ENCODE peak calls at places on chromosomes 13 and 19, in ten cellular contexts. T is HFF-Myc; P is naive thymus-derived CD4-positive, alpha-beta T cell; G is fibroblast of mammary gland; L is psoas muscle; A is astrocyte; X is lower leg skin; K is cardiac fibroblast; C is pancreas; D is right cardiac atrium. I is an unnamed sample.

GRCh38 chr13:29888306-29888705 is 37.9 kb upstream of the UBL3 start:
- DNase-seq in P (no peak), L (no peak), K (peak), G (peak), C (no peak), A (no peak), X (no peak), D (no peak), T (no peak), I (no peak)

GRCh38 chr13:93967286-93967685 is 512.2 kb downstream of the DCT start:
- DNase-seq in C (no peak), A (no peak), X (no peak), T (no peak), K (no peak), L (no peak), G (no peak), D (no peak), P (no peak), I (no peak)

GRCh38 chr13:26247011-26247410 is 6.9 kb upstream of the CDK8 start:
- DNase-seq in T (no peak), L (no peak), K (no peak), X (no peak), D (no peak), P (no peak), C (no peak), G (no peak), A (no peak), I (no peak)

GRCh38 chr13:66312312-66313087 is 917.6 kb downstream of the PCDH9 start:
- DNase-seq in G (peak), A (peak), L (no peak), X (no peak), P (no peak), K (peak), T (no peak), C (peak), D (peak), I (no peak)

GRCh38 chr19:3954107-3954506 is 16.8 kb downstream of the DAPK3 start:
- DNase-seq in X (no peak), C (no peak), P (no peak), D (no peak), T (no peak), K (no peak), L (no peak), G (no peak), A (no peak), I (no peak)

GRCh38 chr19:31392514-31392913 is 43.3 kb upstream of the TSHZ3 start:
- DNase-seq in P (no peak), D (no peak), A (no peak), T (no peak), X (no peak), G (peak), C (no peak), K (peak), L (no peak), I (no peak)

GRCh38 chr19:5743640-5744039 is 23.2 kb downstream of the CATSPERD start:
- DNase-seq in A (no peak), T (no peak), C (no peak), L (no peak), P (no peak), X (no peak), K (no peak), G (peak), D (no peak), I (no peak)

GRCh38 chr19:5321851-5322681 is 18.5 kb downstream of the PTPRS start:
- DNase-seq in C (no peak), L (no peak), T (no peak), P (no peak), X (no peak), D (peak), G (no peak), A (no peak), K (no peak), I (no peak)

GRCh38 chr19:35194022-35194984 is 34.2 kb downstream of the FAM187B start:
- DNase-seq in A (no peak), T (no peak), D (no peak), K (no peak), C (no peak), P (no peak), X (no peak), G (peak), L (no peak), I (no peak)

GRCh38 chr13:34174671-34175145 is 356.8 kb downstream of the RFC3 start:
- DNase-seq in G (peak), A (no peak), T (no peak), D (no peak), K (peak), X (no peak), L (no peak), P (no peak), C (no peak), I (no peak)

GRCh38 chr13:20873348-20873747 is 29.2 kb downstream of the XPO4 start:
- DNase-seq in C (no peak), D (no peak), K (peak), X (no peak), T (peak), L (no peak), A (peak), G (peak), P (no peak), I (no peak)

GRCh38 chr19:35313614-35314013 is 15.4 kb upstream of the CD22 start:
- DNase-seq in L (no peak), G (no peak), T (no peak), C (no peak), P (no peak), X (no peak), D (no peak), A (no peak), K (no peak), I (no peak)

DNA sequence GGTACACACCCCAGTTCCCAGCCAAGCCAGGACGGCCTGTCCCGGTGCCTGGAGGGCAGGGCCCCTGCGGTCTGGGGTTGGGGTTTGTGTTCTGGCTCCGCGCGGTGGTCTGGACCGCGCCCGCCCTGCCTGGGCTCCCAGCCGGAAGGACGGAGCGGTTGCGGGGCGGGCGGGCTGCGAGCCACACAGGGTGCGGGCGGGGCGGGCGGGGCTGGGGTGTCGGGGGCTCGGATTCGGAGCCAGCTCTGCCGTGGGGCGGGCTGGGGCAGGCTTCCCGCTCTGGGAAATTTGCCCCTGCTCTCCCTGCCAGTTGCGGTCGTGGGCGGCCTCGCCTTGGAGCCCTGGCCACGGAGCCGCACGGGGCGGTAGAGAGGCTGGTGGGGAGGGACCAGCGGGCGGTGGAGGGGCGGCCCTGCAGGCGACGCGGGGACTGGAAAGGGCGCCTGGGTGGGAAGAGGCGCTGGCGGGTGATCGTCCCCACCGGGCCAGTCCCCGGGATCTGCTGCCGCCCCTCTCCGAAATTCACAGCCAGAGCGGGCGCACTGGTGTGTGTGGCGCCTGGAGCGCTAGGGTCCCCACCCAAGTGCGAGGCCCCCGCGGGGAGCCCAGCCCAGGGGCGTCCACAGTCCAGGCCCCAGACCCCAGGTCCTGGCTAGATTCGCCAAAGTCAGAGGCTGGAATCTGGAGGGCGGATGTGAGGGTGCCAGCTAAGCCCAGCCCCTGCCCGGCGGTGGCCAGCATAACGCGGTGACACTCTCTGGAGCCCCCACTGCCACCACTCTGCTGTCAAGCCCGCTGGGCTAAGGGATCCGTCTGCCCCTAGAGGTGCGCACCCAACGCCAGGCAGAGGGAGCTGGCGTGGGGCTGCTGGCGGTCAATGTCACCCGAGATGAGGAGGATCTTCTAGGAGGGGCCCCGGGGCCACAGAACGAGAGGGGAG is 11.0 kb upstream of the ZNF492 start:
- DNase-seq in G (no peak), P (no peak), C (no peak), T (no peak), D (peak), A (no peak), K (no peak), X (peak), L (no peak), I (peak)
- H3K4me3 ChIP-seq in G (no peak), P (no peak), C (peak), T (no peak), D (peak), A (no peak), K (no peak), X (no peak), L (peak), I (peak)

GRCh38 chr19:41223431-41224234 is 4.6 kb downstream of the AXL start:
- DNase-seq in P (no peak), A (peak), X (no peak), G (peak), D (peak), L (peak), T (peak), C (no peak), K (peak), I (no peak)
- H3K4me3 ChIP-seq in P (no peak), A (peak), X (no peak), G (peak), D (no peak), L (no peak), T (peak), C (no peak), K (no peak), I (no peak)

DNA sequence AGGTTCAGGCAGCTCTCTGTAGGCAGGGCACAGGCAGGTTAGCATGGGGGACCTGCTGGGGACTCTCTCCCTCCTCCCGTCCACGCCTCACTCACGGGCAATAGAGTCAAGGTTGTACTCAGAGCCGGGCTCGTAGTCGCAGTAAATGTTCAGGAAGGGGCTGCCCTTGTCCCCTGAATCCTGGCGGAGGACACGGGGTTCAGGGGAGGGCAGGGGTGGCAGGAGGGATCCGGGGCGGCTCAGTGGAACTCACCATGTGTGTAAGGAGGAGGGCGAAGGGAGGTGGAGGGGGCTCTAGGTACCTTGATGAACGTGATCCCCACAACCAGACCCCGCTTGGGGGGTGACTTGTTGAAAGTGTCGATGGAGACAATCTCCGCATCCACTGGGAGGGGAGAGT is 819 bp downstream of the KPTN start:
- DNase-seq in G (no peak), T (no peak), A (no peak), D (peak), X (no peak), K (no peak), C (peak), P (no peak), L (peak), I (no peak)
- H3K4me3 ChIP-seq in G (peak), T (peak), A (peak), D (no peak), X (no peak), K (peak), C (peak), P (peak), L (peak), I (peak)

GRCh38 chr19:16336571-16336970 is 11.9 kb downstream of the KLF2 start:
- DNase-seq in G (no peak), L (no peak), C (no peak), P (no peak), T (no peak), X (no peak), K (peak), A (peak), D (no peak), I (no peak)

GRCh38 chr19:16339361-16339725 is 14.7 kb downstream of the KLF2 start:
- DNase-seq in G (no peak), A (no peak), D (no peak), K (no peak), X (no peak), T (no peak), L (no peak), P (no peak), C (no peak), I (no peak)

GRCh38 chr19:16340092-16340491 is 15.5 kb downstream of the KLF2 start:
- DNase-seq in T (no peak), L (no peak), K (no peak), C (no peak), X (no peak), G (no peak), P (no peak), D (no peak), A (peak), I (no peak)

GRCh38 chr19:16338470-16339360 is 14.1 kb downstream of the KLF2 start:
- DNase-seq in X (no peak), C (no peak), D (peak), T (peak), P (peak), L (no peak), G (peak), A (peak), K (peak), I (no peak)

DNA sequence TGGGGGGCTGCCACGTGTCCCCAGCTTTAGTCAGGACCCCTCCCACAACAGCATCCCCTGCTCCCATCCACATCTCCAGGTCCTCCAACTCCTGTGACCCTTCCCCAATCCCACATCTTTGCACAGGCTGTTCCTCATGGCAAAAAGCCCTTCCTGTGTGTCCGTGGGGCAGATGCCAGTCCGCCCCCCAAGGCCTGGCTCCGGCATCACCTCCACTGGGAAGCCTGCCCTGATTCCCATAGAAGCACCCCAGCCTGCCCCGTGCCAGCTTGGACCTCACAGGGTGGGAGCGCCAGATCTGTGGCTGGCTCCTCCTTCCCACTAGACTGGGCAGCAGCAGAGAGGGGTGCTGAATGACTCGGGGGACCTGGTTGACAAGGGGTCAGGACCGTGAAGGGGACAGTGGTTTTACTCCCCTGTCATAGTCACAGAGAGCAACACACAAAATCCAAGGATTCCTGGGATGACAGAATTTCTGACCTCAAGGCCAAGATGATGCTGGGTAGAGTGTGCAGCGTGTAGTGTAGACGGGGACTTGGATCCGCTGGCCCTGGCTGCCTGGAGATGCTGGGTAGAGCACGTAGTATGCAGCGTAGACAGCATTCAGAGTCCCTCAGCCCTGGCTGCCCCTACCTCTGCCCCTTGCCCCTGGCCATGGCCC is 13.3 kb downstream of the KLF2 start:
- DNase-seq in D (no peak), G (no peak), A (no peak), P (no peak), C (no peak), L (no peak), T (no peak), X (no peak), K (no peak), I (no peak)
- H3K4me3 ChIP-seq in D (no peak), G (no peak), A (no peak), P (peak), C (no peak), L (no peak), T (no peak), X (no peak), K (no peak), I (peak)